ENCODE peak calls at places on chromosomes 11 and 22, in seven cellular contexts. F is upper lobe of left lung; B is ovary; C is body of pancreas; H is PC-9; X is A549; Z is CD8-positive, alpha-beta T cell. E is an unnamed sample.

GRCh38 chr11:35516361-35516760 is 9.1 kb downstream of the PAMR1 start:
- DNase-seq in Z (no peak), C (no peak), B (no peak), F (no peak), X (no peak), H (peak; percentile 22), E (no peak)

GRCh38 chr11:126332221-126332711 is 23.2 kb upstream of the ST3GAL4 start:
- DNase-seq in F (no peak), Z (no peak), X (no peak), H (peak; percentile 34), C (no peak), B (peak; percentile 60), E (no peak)

GRCh38 chr11:134861490-134862107 is 449.6 kb upstream of the B3GAT1 start:
- DNase-seq in F (no peak), X (no peak), B (no peak), Z (no peak), H (no peak), C (no peak), E (peak; percentile 17)

GRCh38 chr22:49999901-50000586 is 12.5 kb downstream of the IL17REL start:
- DNase-seq in C (no peak), F (peak; percentile 61), B (no peak), X (no peak), Z (no peak), H (no peak), E (no peak)

GRCh38 chr22:45102896-45103420 is 60.8 kb upstream of the NUP50 start:
- DNase-seq in B (no peak), Z (no peak), F (no peak), X (no peak), H (no peak), C (no peak), E (no peak)

GRCh38 chr11:42237701-42238235 is 778.3 kb upstream of the LRRC4C start:
- DNase-seq in C (no peak), F (no peak), B (no peak), Z (no peak), H (no peak), X (no peak), E (no peak)

GRCh38 chr22:45077286-45077685 is 67.5 kb upstream of the PHF21B start:
- DNase-seq in B (no peak), C (no peak), H (no peak), F (no peak), X (no peak), Z (no peak), E (no peak)

GRCh38 chr11:120906752-120907151 is 117.2 kb upstream of the TBCEL start:
- DNase-seq in B (no peak), H (no peak), C (no peak), Z (no peak), X (no peak), F (no peak), E (no peak)

GRCh38 chr11:42974510-42974909 is 337.3 kb upstream of the API5 start:
- DNase-seq in C (no peak), F (no peak), Z (no peak), B (no peak), H (no peak), X (no peak), E (no peak)

GRCh38 chr11:127136438-127136837 is 135.9 kb upstream of the KIRREL3 start:
- DNase-seq in C (no peak), H (no peak), Z (no peak), B (no peak), F (no peak), X (no peak), E (no peak)

GRCh38 chr11:68974421-68975194 is 6.2 kb downstream of the MRGPRD start:
- DNase-seq in Z (no peak), X (peak; percentile 62), C (no peak), B (no peak), F (peak; percentile 74), H (no peak), E (no peak)

GRCh38 chr11:34860034-34860433 is 56.1 kb downstream of the APIP start:
- DNase-seq in X (no peak), F (no peak), Z (no peak), C (no peak), B (no peak), H (no peak), E (no peak)

GRCh38 chr22:31846161-31847115 is 92.6 kb downstream of the DEPDC5 start:
- DNase-seq in F (no peak), B (no peak), H (no peak), C (no peak), Z (no peak), X (peak; percentile 8), E (no peak)

GRCh38 chr11:10139656-10140055 is 154.4 kb downstream of the SBF2 start:
- DNase-seq in Z (no peak), F (no peak), X (no peak), C (no peak), H (peak; percentile 65), B (no peak), E (no peak)

GRCh38 chr22:31206896-31207687 is 5.0 kb upstream of the LIMK2 start:
- DNase-seq in Z (no peak), X (no peak), F (no peak), C (peak; percentile 51), H (peak; percentile 99), B (no peak), E (no peak)

GRCh38 chr11:24932110-24933000 is 435.5 kb downstream of the LUZP2 start:
- DNase-seq in F (no peak), Z (no peak), C (no peak), H (no peak), B (no peak), X (no peak), E (no peak)

GRCh38 chr11:25535462-25535861 is 796.5 kb upstream of the ANO3 start:
- DNase-seq in F (no peak), Z (no peak), H (no peak), C (no peak), X (no peak), B (no peak), E (no peak)

GRCh38 chr11:2098691-2099522 is 40.3 kb downstream of the IGF2 start:
- DNase-seq in F (peak; percentile 76), H (no peak), Z (no peak), X (no peak), B (no peak), C (no peak), E (no peak)

GRCh38 chr22:20203142-20204099 is 52.6 kb upstream of the CCDC188 start:
- DNase-seq in H (no peak), B (no peak), C (peak; percentile 69), X (no peak), F (peak; percentile 44), Z (no peak), E (no peak)

GRCh38 chr11:118615996-118616395 is 8.6 kb downstream of the PHLDB1 start:
- DNase-seq in C (peak; percentile 10), B (no peak), F (no peak), X (no peak), H (no peak), Z (no peak), E (peak; percentile 68)

GRCh38 chr22:25353516-25354445 is 134.3 kb downstream of the CRYBB2 start:
- DNase-seq in F (peak; percentile 54), Z (no peak), C (no peak), X (no peak), B (no peak), H (no peak), E (no peak)

DNA sequence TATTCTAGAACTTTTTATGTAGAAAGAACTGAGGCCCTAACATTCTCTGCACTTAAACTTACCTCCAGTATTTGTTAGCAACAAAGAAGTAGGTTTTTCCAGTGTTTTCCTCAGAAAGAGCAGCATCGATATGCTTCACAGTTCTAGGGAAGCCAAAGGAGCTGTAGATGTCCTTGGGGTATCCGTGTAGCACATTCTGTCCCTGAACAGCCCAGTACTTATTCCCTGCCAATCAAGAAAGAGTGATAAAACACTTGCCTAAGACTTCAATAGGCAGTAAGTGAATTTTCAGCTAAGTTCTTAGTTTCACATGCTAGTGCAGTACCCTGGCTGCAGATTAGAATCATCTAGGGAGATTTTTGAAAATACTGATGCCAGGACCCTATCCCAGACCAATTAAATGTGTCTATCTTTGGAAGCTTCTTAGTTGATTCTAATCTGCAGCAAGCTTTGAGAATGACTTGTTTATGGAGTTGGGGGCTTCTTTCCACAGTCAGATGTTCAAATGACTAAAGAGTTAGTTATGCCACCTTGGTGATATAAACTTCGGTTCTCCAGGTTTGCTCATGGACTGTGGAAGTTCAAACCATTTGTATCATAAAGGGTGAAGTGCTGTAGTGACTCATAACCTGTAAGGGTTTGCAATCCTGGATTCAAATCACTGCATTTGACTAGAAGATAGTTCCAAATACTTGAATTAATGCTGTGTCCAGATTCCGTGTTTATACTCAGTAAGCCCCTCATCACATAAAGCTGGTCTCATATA is 6.5 kb downstream of the MMP1 start:
- DNase-seq in C (no peak), Z (no peak), H (no peak), F (no peak), X (no peak), B (no peak), E (no peak)
- H3K27ac ChIP-seq in C (peak overlapping the region; percentile 7), Z (no peak overlapping the region), H (no peak overlapping the region), F (no peak overlapping the region), X (no peak overlapping the region), B (no peak overlapping the region), E (no peak overlapping the region)

GRCh38 chr11:86632499-86633269 is 39.7 kb downstream of the ME3 start:
- DNase-seq in X (peak; percentile 89), C (no peak), H (peak; percentile 96), F (no peak), Z (no peak), B (no peak), E (no peak)
- TF ChIP-seq CTCF in X (peak; percentile 53), C (no peak), H (peak; percentile 52), F (no peak), Z (no peak), B (no peak), E (peak; percentile 24)

GRCh38 chr11:128520886-128521696 is 66.3 kb downstream of the ETS1 start:
- DNase-seq in Z (no peak), C (no peak), H (no peak), B (no peak), X (no peak), F (no peak), E (no peak)

GRCh38 chr11:128518493-128519207 is 68.7 kb downstream of the ETS1 start:
- DNase-seq in B (no peak), C (no peak), F (no peak), X (no peak), H (no peak), Z (no peak), E (no peak)

GRCh38 chr11:128517457-128518230 is 69.7 kb downstream of the ETS1 start:
- DNase-seq in Z (no peak), H (no peak), X (no peak), F (no peak), C (no peak), B (no peak), E (no peak)

GRCh38 chr11:128520206-128520885 is 67.0 kb downstream of the ETS1 start:
- DNase-seq in F (no peak), H (no peak), Z (no peak), C (no peak), X (no peak), B (no peak), E (no peak)

GRCh38 chr11:128519353-128519752 is 68.0 kb downstream of the ETS1 start:
- DNase-seq in Z (no peak), C (no peak), B (no peak), X (no peak), H (no peak), F (no peak), E (no peak)
- H3K4me3 ChIP-seq in Z (peak overlapping the region; percentile 94), C (no peak overlapping the region), B (peak overlapping the region; percentile 9), X (peak overlapping the region; percentile 60), H (no peak overlapping the region), F (peak overlapping the region; percentile 75), E (peak overlapping the region; percentile 82)

DNA sequence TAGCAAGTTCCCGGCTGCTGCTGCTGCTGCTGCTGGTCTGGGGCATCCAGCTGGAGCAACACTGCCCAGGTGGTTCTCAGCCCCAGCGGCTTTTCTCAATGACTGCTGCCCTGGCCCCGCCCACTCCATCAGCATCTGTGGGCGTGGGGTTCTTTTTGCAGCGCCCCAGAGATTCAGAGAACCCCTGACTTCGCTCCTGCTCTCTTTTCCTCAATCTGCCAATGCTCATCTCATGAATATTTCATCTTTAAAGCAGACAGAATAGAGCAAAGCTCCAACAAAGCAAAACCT is 363.5 kb downstream of the CTTN start:
- DNase-seq in F (no peak), B (no peak), H (no peak), X (no peak), Z (no peak), C (no peak), E (no peak)
- H3K27ac ChIP-seq in F (no peak overlapping the region), B (no peak overlapping the region), H (no peak overlapping the region), X (no peak overlapping the region), Z (no peak overlapping the region), C (no peak overlapping the region), E (no peak overlapping the region)

E was measured in coronary artery.